ENCODE peak calls at places on chromosomes 1 and 21, in ten cellular contexts. L is effector memory CD4-positive, alpha-beta T cell; Q is stomach; X is foreskin fibroblast; K is ovary; B is neuronal stem cell; Y is GM12865; F is kidney epithelial cell; U is cardiac muscle cell; G is fibroblast of lung. P is an unnamed sample.

GRCh38 chr1:32014199-32014936 is 700 bp downstream of the KHDRBS1 start:
- DNase-seq in L (peak), Q (peak), X (peak), K (peak), B (peak), Y (peak), F (no peak), U (peak), G (peak), P (no peak)

GRCh38 chr21:46410516-46410915 is 48.2 kb upstream of the DIP2A start:
- DNase-seq in L (no peak), Q (no peak), X (no peak), K (no peak), B (no peak), Y (no peak), F (no peak), U (no peak), G (no peak), P (no peak)

GRCh38 chr21:39385299-39386145 is 36.6 kb upstream of the HMGN1 start:
- DNase-seq in L (no peak), Q (peak), X (peak), K (peak), B (no peak), Y (peak), F (peak), U (peak), G (peak), P (no peak)

GRCh38 chr21:38729745-38730401 is 75.9 kb upstream of the ETS2 start:
- DNase-seq in L (no peak), Q (no peak), X (no peak), K (no peak), B (no peak), Y (no peak), F (no peak), U (no peak), G (peak), P (no peak)

GRCh38 chr21:29443398-29444010 is 144.8 kb downstream of the BACH1 start:
- DNase-seq in L (no peak), Q (no peak), X (peak), K (no peak), B (no peak), Y (no peak), F (no peak), U (peak), G (no peak), P (no peak)

GRCh38 chr1:10451286-10451685 is 1.5 kb downstream of the CORT start:
- DNase-seq in L (no peak), Q (no peak), X (peak), K (no peak), B (no peak), Y (no peak), F (no peak), U (peak), G (peak), P (no peak)

GRCh38 chr1:22184892-22185612 is 42.2 kb upstream of the WNT4 start:
- DNase-seq in L (no peak), Q (peak), X (no peak), K (no peak), B (no peak), Y (peak), F (peak), U (peak), G (peak), P (no peak)

GRCh38 chr1:169300854-169301253 is 66.7 kb downstream of the NME7 start:
- DNase-seq in L (no peak), Q (no peak), X (peak), K (no peak), B (no peak), Y (no peak), F (no peak), U (no peak), G (no peak), P (no peak)

GRCh38 chr1:181398544-181398943 is 84.8 kb upstream of the CACNA1E start:
- DNase-seq in L (no peak), Q (no peak), X (no peak), K (no peak), B (no peak), Y (peak), F (no peak), U (no peak), G (no peak), P (no peak)

GRCh38 chr1:117284408-117285215 is 73.9 kb upstream of the VTCN1 start:
- DNase-seq in L (no peak), Q (no peak), X (peak), K (no peak), B (peak), Y (peak), F (peak), U (peak), G (peak), P (no peak)

GRCh38 chr1:5966543-5967205 is 25.6 kb downstream of the NPHP4 start:
- DNase-seq in L (no peak), Q (no peak), X (no peak), K (peak), B (no peak), Y (no peak), F (no peak), U (no peak), G (no peak), P (no peak)

GRCh38 chr1:183281039-183281438 is 95.0 kb downstream of the LAMC2 start:
- DNase-seq in L (no peak), Q (peak), X (peak), K (no peak), B (no peak), Y (no peak), F (no peak), U (peak), G (peak), P (no peak)

GRCh38 chr1:36781098-36781497 is 253.2 kb downstream of the GRIK3 start:
- DNase-seq in L (no peak), Q (no peak), X (no peak), K (no peak), B (no peak), Y (no peak), F (no peak), U (no peak), G (no peak), P (no peak)

GRCh38 chr21:38773108-38774061 is 32.3 kb upstream of the ETS2 start:
- DNase-seq in L (no peak), Q (no peak), X (peak), K (no peak), B (no peak), Y (peak), F (peak), U (peak), G (peak), P (no peak)

GRCh38 chr1:16211824-16212223 is 628 bp downstream of the ARHGEF19 start:
- DNase-seq in L (no peak), Q (no peak), X (no peak), K (no peak), B (no peak), Y (no peak), F (no peak), U (no peak), G (no peak), P (no peak)
- H3K4me3 ChIP-seq in L (no peak), Q (no peak), X (no peak), K (no peak), B (no peak), Y (no peak), F (no peak), U (no peak), G (no peak), P (peak)

DNA sequence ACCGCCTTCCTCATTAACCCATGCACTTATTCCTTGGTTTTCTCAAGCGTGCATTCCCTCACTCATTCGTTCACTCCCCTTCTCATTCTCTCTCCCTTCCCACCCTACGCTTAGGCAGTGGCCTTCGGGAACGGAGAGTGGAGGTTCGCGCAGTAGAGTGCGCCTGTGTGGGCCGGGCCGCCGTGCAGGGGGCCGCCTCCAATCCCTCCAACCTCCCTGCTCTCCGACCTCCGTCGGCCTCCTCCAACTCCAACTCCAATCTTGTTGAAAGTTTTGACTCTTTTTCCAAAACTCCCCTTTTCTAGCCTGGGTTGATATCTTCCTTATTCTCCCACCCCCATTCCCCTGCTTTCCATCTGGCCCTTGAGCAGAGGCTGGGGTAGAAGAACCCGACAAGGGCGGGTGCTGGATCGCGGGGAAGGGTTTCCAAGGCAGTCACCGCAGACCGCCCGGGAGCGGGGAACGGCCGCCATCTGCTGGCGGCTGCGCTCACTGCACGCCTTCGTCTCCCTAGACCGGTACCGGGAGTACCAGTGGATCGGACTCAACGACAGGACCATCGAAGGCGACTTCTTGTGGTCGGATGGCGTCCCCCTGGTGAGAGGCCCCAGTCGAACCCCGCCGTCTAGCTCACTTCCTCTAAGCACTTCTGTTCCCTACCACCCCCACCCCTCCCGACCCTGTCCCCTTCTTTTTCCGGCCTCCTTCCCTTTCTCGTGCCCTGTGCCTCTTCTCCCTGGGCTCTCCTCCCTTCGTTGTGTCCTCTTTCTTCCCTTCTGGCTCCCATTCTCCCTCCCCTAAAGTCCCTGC is 15.4 kb downstream of the BCAN start:
- DNase-seq in L (peak), Q (peak), X (peak), K (peak), B (no peak), Y (peak), F (no peak), U (peak), G (peak), P (no peak)
- H3K4me3 ChIP-seq in L (peak), Q (peak), X (peak), K (peak), B (peak), Y (no peak), F (no peak), U (no peak), G (no peak), P (peak)

GRCh38 chr1:69568435-69569280 is 936 bp downstream of the LRRC7 start:
- DNase-seq in L (no peak), Q (no peak), X (peak), K (peak), B (peak), Y (no peak), F (no peak), U (peak), G (no peak), P (no peak)

GRCh38 chr1:69572921-69573320 is 5.2 kb downstream of the LRRC7 start:
- DNase-seq in L (no peak), Q (no peak), X (no peak), K (no peak), B (no peak), Y (no peak), F (no peak), U (peak), G (no peak), P (no peak)

GRCh38 chr1:69569281-69569970 is 1.7 kb downstream of the LRRC7 start:
- DNase-seq in L (no peak), Q (no peak), X (peak), K (no peak), B (peak), Y (no peak), F (no peak), U (peak), G (no peak), P (no peak)

GRCh38 chr1:69567847-69568434 is at the start of gene LRRC7:
- DNase-seq in L (no peak), Q (no peak), X (peak), K (no peak), B (peak), Y (no peak), F (no peak), U (peak), G (no peak), P (no peak)

DNA sequence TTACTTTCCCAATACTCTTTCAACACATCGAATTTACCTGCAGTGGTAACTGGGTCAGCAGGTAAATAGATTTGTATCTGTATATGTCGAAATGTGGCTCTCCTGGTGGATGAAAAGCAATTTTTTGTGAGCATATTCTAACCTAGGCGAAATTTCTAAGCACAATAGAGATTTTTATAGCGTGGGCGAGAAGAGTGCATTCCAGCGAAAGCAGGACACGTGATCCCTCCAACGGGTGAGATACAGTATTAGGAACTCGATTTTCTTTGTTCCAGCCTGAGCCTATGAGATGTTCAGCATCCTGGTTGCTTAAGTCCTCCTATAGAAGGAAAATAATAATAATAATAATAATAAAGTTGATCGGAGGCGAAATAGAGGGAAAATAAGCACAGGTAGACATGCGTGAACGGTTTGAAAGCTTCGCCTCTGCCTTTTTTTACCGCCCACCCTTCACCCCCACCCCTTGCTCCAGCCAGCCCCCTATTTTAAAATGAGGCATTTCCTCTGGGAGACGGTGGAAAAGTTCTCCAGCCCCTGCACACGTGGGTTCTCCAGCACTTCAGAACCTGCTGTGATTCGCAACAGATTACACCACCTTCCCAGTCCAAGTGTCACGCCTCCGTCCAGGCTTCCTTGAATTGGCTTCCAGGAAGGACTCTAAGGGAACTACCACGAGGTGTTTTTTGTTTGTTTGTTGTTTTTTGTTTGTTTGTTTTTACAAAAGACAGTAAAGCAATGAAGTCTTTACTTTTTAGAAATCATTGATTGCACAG is 2.4 kb downstream of the LRRC7 start:
- DNase-seq in L (no peak), Q (no peak), X (peak), K (no peak), B (peak), Y (no peak), F (no peak), U (peak), G (no peak), P (no peak)
- H3K4me3 ChIP-seq in L (no peak), Q (peak), X (no peak), K (no peak), B (no peak), Y (no peak), F (no peak), U (peak), G (no peak), P (peak)

GRCh38 chr1:20787100-20787774 is at the start of gene HP1BP3:
- DNase-seq in L (peak), Q (peak), X (peak), K (peak), B (peak), Y (peak), F (no peak), U (peak), G (peak), P (peak)
- H3K4me3 ChIP-seq in L (peak), Q (peak), X (peak), K (peak), B (peak), Y (peak), F (peak), U (peak), G (peak), P (peak)

DNA sequence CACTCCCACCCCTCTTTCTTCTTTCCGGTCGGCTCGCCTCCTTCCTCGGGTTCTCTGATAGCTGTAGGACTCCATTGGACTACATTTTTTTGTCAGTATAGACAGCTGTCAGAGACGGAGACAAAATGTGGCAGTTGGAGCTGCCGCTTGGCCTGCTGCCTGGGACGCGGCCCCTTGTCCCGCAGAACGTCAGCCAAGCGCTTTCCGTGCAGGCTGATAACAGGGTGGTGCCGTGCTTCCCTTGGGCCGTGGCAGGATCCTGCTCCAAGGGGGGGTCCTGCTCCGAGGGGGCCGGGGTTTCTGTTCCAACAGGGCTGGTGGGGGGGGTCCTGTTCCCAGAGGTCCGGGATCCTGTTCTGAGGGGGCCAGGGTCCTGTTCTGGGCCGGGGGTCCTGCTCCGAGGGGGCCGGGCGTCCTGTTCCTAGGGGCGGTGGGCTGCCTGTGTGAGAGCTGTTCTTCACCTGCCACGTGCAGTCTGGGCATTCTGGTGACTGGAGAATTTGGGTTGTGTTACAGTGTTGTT is 4.9 kb downstream of the SKI start:
- DNase-seq in L (no peak), Q (no peak), X (peak), K (no peak), B (no peak), Y (no peak), F (no peak), U (peak), G (no peak), P (no peak)
- H3K4me3 ChIP-seq in L (peak), Q (peak), X (peak), K (peak), B (no peak), Y (no peak), F (no peak), U (no peak), G (peak), P (no peak)

GRCh38 chr1:206600527-206600926 is 11.7 kb downstream of the EIF2D start:
- DNase-seq in L (no peak), Q (no peak), X (no peak), K (no peak), B (no peak), Y (no peak), F (no peak), U (peak), G (no peak), P (no peak)
- H3K4me3 ChIP-seq in L (no peak), Q (no peak), X (no peak), K (no peak), B (no peak), Y (no peak), F (no peak), U (no peak), G (no peak), P (no peak)

GRCh38 chr1:63327417-63328139 is 5.2 kb downstream of the FOXD3 start:
- DNase-seq in L (no peak), Q (peak), X (peak), K (peak), B (peak), Y (peak), F (no peak), U (peak), G (peak), P (no peak)

GRCh38 chr1:63326106-63326472 is 3.7 kb downstream of the FOXD3 start:
- DNase-seq in L (no peak), Q (no peak), X (peak), K (no peak), B (no peak), Y (no peak), F (no peak), U (no peak), G (peak), P (no peak)

GRCh38 chr1:63324779-63325119 is 2.4 kb downstream of the FOXD3 start:
- DNase-seq in L (no peak), Q (no peak), X (no peak), K (no peak), B (no peak), Y (no peak), F (no peak), U (no peak), G (peak), P (no peak)

GRCh38 chr1:63328140-63328521 is 5.8 kb downstream of the FOXD3 start:
- DNase-seq in L (no peak), Q (no peak), X (no peak), K (no peak), B (no peak), Y (no peak), F (no peak), U (no peak), G (no peak), P (no peak)

DNA sequence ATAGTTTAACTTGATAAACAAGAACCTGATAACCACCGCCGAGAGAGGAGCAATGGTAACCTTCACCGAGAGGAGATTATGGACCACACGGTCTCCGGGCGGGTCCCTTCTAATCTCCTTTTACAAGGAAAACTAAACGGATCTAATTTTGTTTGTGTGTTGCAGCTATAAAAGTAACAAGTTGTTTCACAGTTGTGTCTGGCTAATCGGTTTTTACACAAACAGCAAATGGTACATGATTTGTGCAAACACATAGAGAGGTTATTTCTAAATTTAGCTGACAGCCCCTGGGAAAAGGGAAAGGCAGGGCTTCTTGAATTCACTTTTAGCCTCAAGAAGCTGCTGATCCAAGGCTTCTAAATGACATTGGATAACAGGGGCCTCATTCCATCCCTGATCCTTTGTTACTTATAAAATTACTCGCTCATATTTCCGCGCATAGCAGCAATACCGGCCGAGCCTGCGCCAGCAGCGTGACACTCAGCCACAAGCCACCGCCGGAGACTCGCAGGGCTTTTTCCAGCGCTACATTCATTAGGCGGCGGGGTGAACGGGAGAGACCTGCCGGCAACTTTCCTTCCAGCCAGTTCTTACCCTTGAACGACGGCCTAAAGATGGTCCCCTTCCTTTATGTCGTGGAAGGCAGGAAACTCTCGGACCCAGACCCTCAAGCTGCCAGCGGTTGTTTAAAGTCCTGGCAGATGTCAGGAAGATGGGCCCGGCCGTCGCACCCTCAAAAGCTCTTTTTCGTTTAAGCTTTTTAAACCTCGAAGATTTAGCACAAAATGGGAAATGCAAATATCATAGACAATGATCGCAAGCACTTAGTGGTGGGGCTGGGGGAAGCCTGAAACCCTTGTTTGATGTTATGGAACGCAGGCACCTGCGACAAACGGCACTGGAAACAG is 4.4 kb downstream of the FOXD3 start:
- DNase-seq in L (no peak), Q (no peak), X (peak), K (no peak), B (no peak), Y (no peak), F (no peak), U (no peak), G (peak), P (no peak)
- H3K4me3 ChIP-seq in L (no peak), Q (no peak), X (no peak), K (no peak), B (no peak), Y (no peak), F (no peak), U (no peak), G (no peak), P (no peak)

GRCh38 chr1:15198684-15199083 is 45.1 kb downstream of the TMEM51 start:
- DNase-seq in L (no peak), Q (peak), X (no peak), K (peak), B (no peak), Y (no peak), F (no peak), U (no peak), G (no peak), P (no peak)

GRCh38 chr1:15196069-15196468 is 42.5 kb downstream of the TMEM51 start:
- DNase-seq in L (no peak), Q (no peak), X (no peak), K (no peak), B (no peak), Y (no peak), F (no peak), U (no peak), G (no peak), P (no peak)

GRCh38 chr1:15195420-15196052 is 42.0 kb downstream of the TMEM51 start:
- DNase-seq in L (no peak), Q (no peak), X (no peak), K (peak), B (no peak), Y (no peak), F (no peak), U (no peak), G (no peak), P (no peak)

GRCh38 chr1:15196807-15197530 is 43.4 kb downstream of the TMEM51 start:
- DNase-seq in L (no peak), Q (peak), X (no peak), K (no peak), B (no peak), Y (no peak), F (no peak), U (no peak), G (no peak), P (no peak)

GRCh38 chr1:15197591-15198447 is 44.3 kb downstream of the TMEM51 start:
- DNase-seq in L (no peak), Q (no peak), X (no peak), K (peak), B (no peak), Y (no peak), F (no peak), U (no peak), G (no peak), P (no peak)
- H3K4me3 ChIP-seq in L (no peak), Q (no peak), X (no peak), K (no peak), B (no peak), Y (no peak), F (no peak), U (no peak), G (no peak), P (no peak)

P was measured in esophagus squamous epithelium.